ENCODE peak calls at places on chromosomes 2 and 18, in eight cellular contexts. One of them, this sample, is unnamed.

GRCh38 chr18:9673296-9674251 is 34.5 kb upstream of the RAB31 start:
- DNase-seq in PC-3: peak
- DNase-seq in upper lobe of right lung: no peak
- DNase-seq in cardiac muscle cell: peak
- DNase-seq in breast epithelium: no peak
- DNase-seq in dorsolateral prefrontal cortex: no peak
- DNase-seq in IMR-90: peak
- DNase-seq in H9: peak
- DNase-seq in this sample: peak

GRCh38 chr2:26462511-26463251 is 15.2 kb downstream of the OTOF start:
- DNase-seq in dorsolateral prefrontal cortex: no peak
- DNase-seq in upper lobe of right lung: no peak
- DNase-seq in cardiac muscle cell: peak
- DNase-seq in PC-3: peak
- DNase-seq in H9: peak
- DNase-seq in breast epithelium: peak
- DNase-seq in IMR-90: peak
- DNase-seq in this sample: no peak

GRCh38 chr18:8856769-8857393 is 151.5 kb downstream of the MTCL1 start:
- DNase-seq in IMR-90: no peak
- DNase-seq in breast epithelium: no peak
- DNase-seq in upper lobe of right lung: no peak
- DNase-seq in dorsolateral prefrontal cortex: no peak
- DNase-seq in H9: peak
- DNase-seq in PC-3: no peak
- DNase-seq in cardiac muscle cell: no peak
- DNase-seq in this sample: no peak

GRCh38 chr2:109352066-109352897 is 223.3 kb downstream of the SH3RF3 start:
- DNase-seq in dorsolateral prefrontal cortex: no peak
- DNase-seq in PC-3: no peak
- DNase-seq in IMR-90: no peak
- DNase-seq in breast epithelium: no peak
- DNase-seq in H9: no peak
- DNase-seq in upper lobe of right lung: no peak
- DNase-seq in cardiac muscle cell: no peak
- DNase-seq in this sample: no peak

GRCh38 chr2:239548491-239548890 is 147.7 kb upstream of the HDAC4 start:
- DNase-seq in dorsolateral prefrontal cortex: no peak
- DNase-seq in cardiac muscle cell: no peak
- DNase-seq in H9: no peak
- DNase-seq in IMR-90: no peak
- DNase-seq in breast epithelium: peak
- DNase-seq in upper lobe of right lung: peak
- DNase-seq in PC-3: peak
- DNase-seq in this sample: peak

GRCh38 chr2:237498341-237498740 is 11.3 kb downstream of the MLPH start:
- DNase-seq in breast epithelium: no peak
- DNase-seq in H9: no peak
- DNase-seq in cardiac muscle cell: no peak
- DNase-seq in upper lobe of right lung: peak
- DNase-seq in IMR-90: no peak
- DNase-seq in PC-3: no peak
- DNase-seq in dorsolateral prefrontal cortex: no peak
- DNase-seq in this sample: no peak

GRCh38 chr2:207107120-207107519 is 58.6 kb downstream of the KLF7 start:
- DNase-seq in cardiac muscle cell: no peak
- DNase-seq in H9: no peak
- DNase-seq in breast epithelium: no peak
- DNase-seq in IMR-90: no peak
- DNase-seq in upper lobe of right lung: no peak
- DNase-seq in PC-3: no peak
- DNase-seq in dorsolateral prefrontal cortex: no peak
- DNase-seq in this sample: no peak

GRCh38 chr2:26169226-26169625 is 3.7 kb upstream of the GAREM2 start:
- DNase-seq in H9: no peak
- DNase-seq in IMR-90: no peak
- DNase-seq in PC-3: no peak
- DNase-seq in upper lobe of right lung: peak
- DNase-seq in dorsolateral prefrontal cortex: no peak
- DNase-seq in breast epithelium: peak
- DNase-seq in cardiac muscle cell: no peak
- DNase-seq in this sample: no peak

GRCh38 chr2:44268259-44268649 is 7.0 kb upstream of the SLC3A1 start:
- DNase-seq in PC-3: peak
- DNase-seq in breast epithelium: no peak
- DNase-seq in IMR-90: peak
- DNase-seq in dorsolateral prefrontal cortex: no peak
- DNase-seq in upper lobe of right lung: no peak
- DNase-seq in H9: no peak
- DNase-seq in cardiac muscle cell: peak
- DNase-seq in this sample: no peak

DNA sequence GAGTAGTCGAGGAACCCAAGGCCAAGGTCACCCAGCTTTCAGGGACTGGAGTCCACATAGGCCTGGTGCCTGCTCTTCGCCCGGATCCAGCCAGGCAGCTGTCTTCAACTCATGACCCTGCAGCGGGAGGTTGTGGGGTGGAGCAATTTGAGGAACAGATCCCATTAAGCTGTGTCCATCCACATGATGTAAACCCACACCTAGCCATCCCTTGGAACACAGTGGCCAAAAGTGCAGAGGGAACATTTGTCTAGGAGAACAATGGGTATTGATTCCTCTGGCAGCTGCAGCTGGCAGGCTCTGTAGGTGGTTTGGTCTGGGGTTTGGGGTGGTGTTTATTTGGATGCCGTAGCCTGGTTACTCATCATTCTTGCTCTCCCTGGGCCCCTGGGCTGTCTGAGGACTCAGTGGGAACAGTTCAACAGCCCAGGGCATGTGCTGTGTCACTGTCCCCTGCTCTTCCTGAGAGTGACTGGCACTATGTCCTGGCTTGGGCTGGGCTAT is 99.4 kb downstream of the TFCP2L1 start:
- DNase-seq in upper lobe of right lung: no peak
- DNase-seq in H9: no peak
- DNase-seq in cardiac muscle cell: no peak
- DNase-seq in PC-3: peak
- DNase-seq in IMR-90: no peak
- DNase-seq in dorsolateral prefrontal cortex: no peak
- DNase-seq in breast epithelium: peak
- DNase-seq in this sample: no peak
- H3K27ac ChIP-seq in upper lobe of right lung: no peak
- H3K27ac ChIP-seq in H9: no peak
- H3K27ac ChIP-seq in cardiac muscle cell: no peak
- H3K27ac ChIP-seq in PC-3: peak
- H3K27ac ChIP-seq in IMR-90: no peak
- H3K27ac ChIP-seq in dorsolateral prefrontal cortex: no peak
- H3K27ac ChIP-seq in breast epithelium: peak
- H3K27ac ChIP-seq in this sample: peak

GRCh38 chr18:75524181-75524580 is 96.7 kb upstream of the SMIM21 start:
- DNase-seq in breast epithelium: no peak
- DNase-seq in upper lobe of right lung: no peak
- DNase-seq in H9: no peak
- DNase-seq in dorsolateral prefrontal cortex: no peak
- DNase-seq in cardiac muscle cell: no peak
- DNase-seq in IMR-90: no peak
- DNase-seq in PC-3: no peak
- DNase-seq in this sample: no peak

GRCh38 chr18:75524852-75525251 is 97.3 kb upstream of the SMIM21 start:
- DNase-seq in upper lobe of right lung: no peak
- DNase-seq in cardiac muscle cell: no peak
- DNase-seq in dorsolateral prefrontal cortex: no peak
- DNase-seq in H9: no peak
- DNase-seq in PC-3: no peak
- DNase-seq in breast epithelium: no peak
- DNase-seq in IMR-90: no peak
- DNase-seq in this sample: no peak

GRCh38 chr18:75526038-75526437 is 98.5 kb upstream of the SMIM21 start:
- DNase-seq in PC-3: no peak
- DNase-seq in IMR-90: no peak
- DNase-seq in dorsolateral prefrontal cortex: no peak
- DNase-seq in cardiac muscle cell: no peak
- DNase-seq in H9: no peak
- DNase-seq in breast epithelium: no peak
- DNase-seq in upper lobe of right lung: no peak
- DNase-seq in this sample: no peak

GRCh38 chr18:75525331-75525730 is 97.8 kb upstream of the SMIM21 start:
- DNase-seq in dorsolateral prefrontal cortex: no peak
- DNase-seq in H9: no peak
- DNase-seq in upper lobe of right lung: no peak
- DNase-seq in cardiac muscle cell: no peak
- DNase-seq in breast epithelium: no peak
- DNase-seq in PC-3: no peak
- DNase-seq in IMR-90: no peak
- DNase-seq in this sample: no peak

DNA sequence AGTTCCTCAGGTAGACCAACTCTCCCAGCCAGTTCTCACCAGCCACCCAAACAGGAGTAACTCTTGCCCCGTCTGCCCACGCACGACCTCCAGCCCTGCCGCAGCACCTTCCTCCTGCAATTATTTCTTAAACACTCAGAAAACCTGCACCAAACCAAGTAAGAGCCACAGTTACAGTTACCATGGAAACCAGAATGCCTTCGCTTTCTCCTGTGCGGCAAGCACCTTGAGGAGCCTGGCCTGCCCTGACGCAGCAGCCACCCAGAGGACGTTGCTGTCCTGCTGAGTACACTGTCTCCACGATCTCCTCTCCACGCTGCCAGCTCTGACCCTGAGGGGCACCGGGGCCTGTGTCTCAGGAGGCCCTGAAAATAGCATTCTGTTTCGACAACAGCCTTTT is 94.3 kb upstream of the SMIM21 start:
- DNase-seq in upper lobe of right lung: no peak
- DNase-seq in IMR-90: no peak
- DNase-seq in cardiac muscle cell: no peak
- DNase-seq in H9: no peak
- DNase-seq in PC-3: no peak
- DNase-seq in dorsolateral prefrontal cortex: no peak
- DNase-seq in breast epithelium: no peak
- DNase-seq in this sample: no peak
- H3K27ac ChIP-seq in upper lobe of right lung: no peak
- H3K27ac ChIP-seq in IMR-90: no peak
- H3K27ac ChIP-seq in cardiac muscle cell: no peak
- H3K27ac ChIP-seq in H9: no peak
- H3K27ac ChIP-seq in PC-3: no peak
- H3K27ac ChIP-seq in dorsolateral prefrontal cortex: no peak
- H3K27ac ChIP-seq in breast epithelium: no peak
- H3K27ac ChIP-seq in this sample: no peak

GRCh38 chr2:217920879-217921603 is 81.8 kb downstream of the TNS1 start:
- DNase-seq in breast epithelium: no peak
- DNase-seq in PC-3: no peak
- DNase-seq in dorsolateral prefrontal cortex: no peak
- DNase-seq in upper lobe of right lung: no peak
- DNase-seq in cardiac muscle cell: peak
- DNase-seq in IMR-90: peak
- DNase-seq in H9: no peak
- DNase-seq in this sample: no peak

GRCh38 chr2:217919781-217920351 is 82.9 kb downstream of the TNS1 start:
- DNase-seq in upper lobe of right lung: no peak
- DNase-seq in cardiac muscle cell: peak
- DNase-seq in dorsolateral prefrontal cortex: no peak
- DNase-seq in breast epithelium: no peak
- DNase-seq in PC-3: no peak
- DNase-seq in H9: peak
- DNase-seq in IMR-90: peak
- DNase-seq in this sample: no peak

GRCh38 chr2:217916504-217917254 is 86.1 kb downstream of the TNS1 start:
- DNase-seq in upper lobe of right lung: peak
- DNase-seq in H9: no peak
- DNase-seq in dorsolateral prefrontal cortex: no peak
- DNase-seq in IMR-90: no peak
- DNase-seq in PC-3: no peak
- DNase-seq in cardiac muscle cell: no peak
- DNase-seq in breast epithelium: no peak
- DNase-seq in this sample: no peak

GRCh38 chr2:217919204-217919603 is 83.6 kb downstream of the TNS1 start:
- DNase-seq in H9: no peak
- DNase-seq in upper lobe of right lung: no peak
- DNase-seq in dorsolateral prefrontal cortex: no peak
- DNase-seq in PC-3: no peak
- DNase-seq in cardiac muscle cell: no peak
- DNase-seq in breast epithelium: no peak
- DNase-seq in IMR-90: no peak
- DNase-seq in this sample: no peak

DNA sequence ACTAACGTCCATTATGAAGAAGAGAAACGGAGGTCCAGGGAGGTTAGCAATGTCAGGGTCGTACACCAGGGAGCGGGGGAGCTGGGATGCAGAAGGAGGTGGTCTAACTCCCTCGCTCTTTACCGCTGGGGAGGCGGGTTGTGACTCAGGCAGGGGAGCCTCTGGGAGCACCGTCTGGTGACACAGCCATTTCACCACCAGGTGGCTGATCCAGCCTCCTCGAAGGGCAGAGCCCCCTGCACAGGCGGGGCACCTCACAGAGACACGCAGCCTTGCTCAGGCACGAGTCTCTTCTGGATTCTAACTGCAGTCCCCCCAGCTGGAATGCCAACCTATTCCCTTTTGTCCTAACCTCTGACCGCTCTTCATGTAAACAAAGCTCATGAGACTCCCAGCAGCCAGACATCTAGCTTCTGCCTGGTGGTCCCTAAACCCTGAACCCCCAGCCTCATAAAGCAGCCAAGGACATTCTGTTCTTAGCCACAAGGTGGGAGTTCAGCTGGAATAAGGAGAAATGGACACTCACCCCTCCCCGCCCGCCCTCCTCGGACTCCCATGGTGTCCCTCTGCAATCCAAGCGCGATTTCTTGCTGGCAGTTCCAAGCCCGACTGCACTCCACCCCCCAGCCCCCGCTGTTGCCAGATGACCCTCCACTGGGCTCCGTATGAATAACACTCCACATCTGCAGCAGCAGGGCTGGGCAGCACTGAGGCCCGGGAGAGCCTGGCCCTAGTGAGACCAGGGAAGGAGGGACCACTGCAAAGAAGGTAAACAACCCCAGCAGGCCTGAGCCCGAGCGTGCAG is 84.4 kb downstream of the TNS1 start:
- DNase-seq in dorsolateral prefrontal cortex: no peak
- DNase-seq in upper lobe of right lung: no peak
- DNase-seq in IMR-90: peak
- DNase-seq in H9: peak
- DNase-seq in breast epithelium: no peak
- DNase-seq in cardiac muscle cell: no peak
- DNase-seq in PC-3: peak
- DNase-seq in this sample: no peak
- H3K27ac ChIP-seq in dorsolateral prefrontal cortex: peak
- H3K27ac ChIP-seq in upper lobe of right lung: peak
- H3K27ac ChIP-seq in IMR-90: peak
- H3K27ac ChIP-seq in H9: no peak
- H3K27ac ChIP-seq in breast epithelium: peak
- H3K27ac ChIP-seq in cardiac muscle cell: peak
- H3K27ac ChIP-seq in PC-3: no peak
- H3K27ac ChIP-seq in this sample: no peak

DNA sequence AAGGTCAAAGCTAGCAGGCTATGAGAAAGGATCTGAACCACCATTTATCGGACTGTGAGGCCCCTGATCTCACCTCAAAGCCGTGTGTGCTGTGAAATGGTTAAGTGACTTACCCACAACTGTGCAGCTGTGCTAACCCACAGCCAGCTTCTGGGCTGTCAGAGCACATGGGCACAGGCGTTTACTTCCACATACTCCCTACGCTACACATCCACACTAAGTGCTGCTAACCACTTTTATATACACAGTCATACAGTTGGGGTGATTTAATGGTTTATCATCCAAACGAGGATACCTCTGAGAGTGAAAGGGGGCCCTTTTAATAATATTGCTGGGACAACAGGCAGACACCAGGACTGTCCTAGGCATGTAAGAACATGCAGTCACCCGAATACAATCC is 37.3 kb downstream of the CYRIA start:
- DNase-seq in dorsolateral prefrontal cortex: no peak
- DNase-seq in PC-3: no peak
- DNase-seq in upper lobe of right lung: no peak
- DNase-seq in H9: no peak
- DNase-seq in breast epithelium: no peak
- DNase-seq in IMR-90: peak
- DNase-seq in cardiac muscle cell: no peak
- DNase-seq in this sample: no peak
- H3K27ac ChIP-seq in dorsolateral prefrontal cortex: no peak
- H3K27ac ChIP-seq in PC-3: no peak
- H3K27ac ChIP-seq in upper lobe of right lung: no peak
- H3K27ac ChIP-seq in H9: no peak
- H3K27ac ChIP-seq in breast epithelium: peak
- H3K27ac ChIP-seq in IMR-90: no peak
- H3K27ac ChIP-seq in cardiac muscle cell: no peak
- H3K27ac ChIP-seq in this sample: no peak